ENCODE peak calls at places on chromosome 19, in eight cellular contexts. U, J, W, E, Z, B, K and H are unnamed samples.

GRCh38 chr19:1052349-1052967 is 12.6 kb downstream of the ABCA7 start:
- DNase-seq in U (no peak), J (no peak), W (no peak), E (no peak), Z (no peak), B (no peak), K (no peak), H (no peak)

GRCh38 chr19:45428385-45429231 is 4.9 kb upstream of the ERCC1 start:
- DNase-seq in U (no peak), J (no peak), W (peak; percentile 52), E (no peak), Z (no peak), B (peak; percentile 42), K (no peak), H (no peak)

GRCh38 chr19:30691767-30692516 is 319.8 kb downstream of the ZNF536 start:
- DNase-seq in U (no peak), J (no peak), W (no peak), E (no peak), Z (no peak), B (peak; percentile 6), K (no peak), H (no peak)

GRCh38 chr19:34979819-34980640 is 16.0 kb upstream of the ZNF792 start:
- DNase-seq in U (no peak), J (no peak), W (peak; percentile 5), E (no peak), Z (no peak), B (no peak), K (no peak), H (no peak)

GRCh38 chr19:38079926-38080380 is 144.1 kb downstream of the DPF1 start:
- DNase-seq in U (no peak), J (peak; percentile 50), W (no peak), E (no peak), Z (peak; percentile 88), B (peak; percentile 75), K (no peak), H (no peak)

GRCh38 chr19:3538965-3539742 is at the start of gene TEKTIP1:
- DNase-seq in U (peak; percentile 13), J (no peak), W (no peak), E (no peak), Z (no peak), B (no peak), K (no peak), H (no peak)

GRCh38 chr19:55660404-55660803 is 5.6 kb downstream of the U2AF2 start:
- DNase-seq in U (no peak), J (no peak), W (no peak), E (no peak), Z (no peak), B (no peak), K (no peak), H (no peak)

GRCh38 chr19:4302238-4302630 is at the start of gene TMIGD2:
- DNase-seq in U (no peak), J (no peak), W (no peak), E (no peak), Z (no peak), B (no peak), K (peak; percentile 42), H (no peak)

GRCh38 chr19:17311455-17312248 is 2.3 kb downstream of the DDA1 start:
- DNase-seq in U (no peak), J (peak; percentile 45), W (no peak), E (no peak), Z (no peak), B (no peak), K (no peak), H (peak; percentile 14)

GRCh38 chr19:19504754-19505668 is 10.3 kb downstream of the TSSK6 start:
- DNase-seq in U (no peak), J (no peak), W (no peak), E (no peak), Z (no peak), B (no peak), K (no peak), H (no peak)